ENCODE peak calls at places on chromosomes 6 and 20, in nine cellular contexts. One of them, this sample, is unnamed.

GRCh38 chr6:72651191-72651590 is 29.3 kb downstream of the KCNQ5 start:
- DNase-seq in neural crest cell: no peak
- DNase-seq in T-helper 17 cell: no peak
- DNase-seq in NCI-H1417: no peak
- DNase-seq in astrocyte of the spinal cord: no peak
- DNase-seq in neuronal stem cell: no peak
- DNase-seq in AG08395: no peak
- DNase-seq in SW480: no peak
- DNase-seq in midbrain: no peak
- DNase-seq in this sample: no peak

GRCh38 chr20:59013031-59013951 is 5.9 kb upstream of the TUBB1 start:
- DNase-seq in neural crest cell: no peak
- DNase-seq in T-helper 17 cell: no peak
- DNase-seq in NCI-H1417: no peak
- DNase-seq in astrocyte of the spinal cord: no peak
- DNase-seq in neuronal stem cell: no peak
- DNase-seq in AG08395: no peak
- DNase-seq in SW480: no peak
- DNase-seq in midbrain: no peak
- DNase-seq in this sample: no peak

GRCh38 chr6:159691133-159691962 is 1.7 kb downstream of the SOD2 start:
- DNase-seq in neural crest cell: no peak
- DNase-seq in T-helper 17 cell: no peak
- DNase-seq in NCI-H1417: peak
- DNase-seq in astrocyte of the spinal cord: peak
- DNase-seq in neuronal stem cell: no peak
- DNase-seq in AG08395: peak
- DNase-seq in SW480: peak
- DNase-seq in midbrain: peak
- DNase-seq in this sample: peak

GRCh38 chr20:36465109-36466080 is 75.9 kb upstream of the MYL9 start:
- DNase-seq in neural crest cell: no peak
- DNase-seq in T-helper 17 cell: no peak
- DNase-seq in NCI-H1417: no peak
- DNase-seq in astrocyte of the spinal cord: peak
- DNase-seq in neuronal stem cell: no peak
- DNase-seq in AG08395: peak
- DNase-seq in SW480: peak
- DNase-seq in midbrain: no peak
- DNase-seq in this sample: peak

GRCh38 chr20:47355489-47356219 is 845 bp downstream of the ZMYND8 start:
- DNase-seq in neural crest cell: no peak
- DNase-seq in T-helper 17 cell: no peak
- DNase-seq in NCI-H1417: no peak
- DNase-seq in astrocyte of the spinal cord: peak
- DNase-seq in neuronal stem cell: no peak
- DNase-seq in AG08395: no peak
- DNase-seq in SW480: peak
- DNase-seq in midbrain: peak
- DNase-seq in this sample: no peak

GRCh38 chr6:43428112-43428570 is 800 bp downstream of the ABCC10 start:
- DNase-seq in neural crest cell: no peak
- DNase-seq in T-helper 17 cell: no peak
- DNase-seq in NCI-H1417: peak
- DNase-seq in astrocyte of the spinal cord: no peak
- DNase-seq in neuronal stem cell: no peak
- DNase-seq in AG08395: no peak
- DNase-seq in SW480: peak
- DNase-seq in midbrain: peak
- DNase-seq in this sample: no peak

GRCh38 chr6:30006170-30007131 is 54.6 kb upstream of the POLR1H start:
- DNase-seq in neural crest cell: no peak
- DNase-seq in T-helper 17 cell: no peak
- DNase-seq in NCI-H1417: no peak
- DNase-seq in astrocyte of the spinal cord: no peak
- DNase-seq in neuronal stem cell: no peak
- DNase-seq in AG08395: peak
- DNase-seq in SW480: no peak
- DNase-seq in midbrain: no peak
- DNase-seq in this sample: peak

GRCh38 chr6:127457444-127458064 is 1.6 kb downstream of the KIAA0408 start:
- DNase-seq in neural crest cell: no peak
- DNase-seq in T-helper 17 cell: no peak
- DNase-seq in NCI-H1417: no peak
- DNase-seq in astrocyte of the spinal cord: peak
- DNase-seq in neuronal stem cell: no peak
- DNase-seq in AG08395: peak
- DNase-seq in SW480: no peak
- DNase-seq in midbrain: no peak
- DNase-seq in this sample: no peak

GRCh38 chr20:14919473-14920157 is 582.2 kb upstream of the FLRT3 start:
- DNase-seq in neural crest cell: no peak
- DNase-seq in T-helper 17 cell: no peak
- DNase-seq in NCI-H1417: peak
- DNase-seq in astrocyte of the spinal cord: no peak
- DNase-seq in neuronal stem cell: no peak
- DNase-seq in AG08395: no peak
- DNase-seq in SW480: peak
- DNase-seq in midbrain: peak
- DNase-seq in this sample: no peak

GRCh38 chr6:107400748-107401147 is 58.6 kb downstream of the PDSS2 start:
- DNase-seq in neural crest cell: no peak
- DNase-seq in T-helper 17 cell: no peak
- DNase-seq in NCI-H1417: no peak
- DNase-seq in astrocyte of the spinal cord: no peak
- DNase-seq in neuronal stem cell: no peak
- DNase-seq in AG08395: no peak
- DNase-seq in SW480: no peak
- DNase-seq in midbrain: no peak
- DNase-seq in this sample: no peak

GRCh38 chr6:166526937-166527336 is 59.5 kb downstream of the RAMACL start:
- DNase-seq in neural crest cell: no peak
- DNase-seq in T-helper 17 cell: no peak
- DNase-seq in NCI-H1417: no peak
- DNase-seq in astrocyte of the spinal cord: no peak
- DNase-seq in neuronal stem cell: no peak
- DNase-seq in AG08395: no peak
- DNase-seq in SW480: no peak
- DNase-seq in midbrain: no peak
- DNase-seq in this sample: no peak

GRCh38 chr20:1897486-1897885 is 2.3 kb downstream of the SIRPA start:
- DNase-seq in neural crest cell: no peak
- DNase-seq in T-helper 17 cell: no peak
- DNase-seq in NCI-H1417: no peak
- DNase-seq in astrocyte of the spinal cord: no peak
- DNase-seq in neuronal stem cell: no peak
- DNase-seq in AG08395: no peak
- DNase-seq in SW480: no peak
- DNase-seq in midbrain: no peak
- DNase-seq in this sample: no peak

GRCh38 chr6:390914-391558 is 516 bp upstream of the IRF4 start:
- DNase-seq in neural crest cell: no peak
- DNase-seq in T-helper 17 cell: no peak
- DNase-seq in NCI-H1417: no peak
- DNase-seq in astrocyte of the spinal cord: no peak
- DNase-seq in neuronal stem cell: peak
- DNase-seq in AG08395: no peak
- DNase-seq in SW480: no peak
- DNase-seq in midbrain: no peak
- DNase-seq in this sample: no peak

GRCh38 chr20:2470051-2470431 is 548 bp downstream of the SNRPB start:
- DNase-seq in neural crest cell: peak
- DNase-seq in T-helper 17 cell: peak
- DNase-seq in NCI-H1417: no peak
- DNase-seq in astrocyte of the spinal cord: peak
- DNase-seq in neuronal stem cell: peak
- DNase-seq in AG08395: peak
- DNase-seq in SW480: peak
- DNase-seq in midbrain: no peak
- DNase-seq in this sample: peak